ENCODE peak calls at places on chromosomes 6 and 20, in eight cellular contexts. One of them, this sample, is unnamed.

GRCh38 chr20:63268256-63268655 is 4.4 kb upstream of the ARFGAP1 start:
- DNase-seq in HEK293T: no peak
- DNase-seq in effector memory CD4-positive, alpha-beta T cell: no peak
- DNase-seq in posterior cingulate gyrus: no peak
- DNase-seq in stimulated activated CD4-positive, alpha-beta T cell treated with anti-CD3 and anti-CD28 coated beads, Interleukin-12 subunit alpha, Interleukin-12 subunit beta, amount 100 ng/mL, for 48 hours: no peak
- DNase-seq in stimulated activated CD8-positive, alpha-beta memory T cell treated with anti-CD3 and anti-CD28 coated beads, Interleukin-4, amount 100 ng/mL, for 4 hours: no peak
- DNase-seq in D341Med: peak; percentile 81
- DNase-seq in HFFc6: no peak
- DNase-seq in this sample: no peak

GRCh38 chr20:1423206-1423605 is 30.4 kb upstream of the FKBP1A start:
- DNase-seq in HEK293T: no peak
- DNase-seq in effector memory CD4-positive, alpha-beta T cell: no peak
- DNase-seq in posterior cingulate gyrus: no peak
- DNase-seq in stimulated activated CD4-positive, alpha-beta T cell treated with anti-CD3 and anti-CD28 coated beads, Interleukin-12 subunit alpha, Interleukin-12 subunit beta, amount 100 ng/mL, for 48 hours: no peak
- DNase-seq in stimulated activated CD8-positive, alpha-beta memory T cell treated with anti-CD3 and anti-CD28 coated beads, Interleukin-4, amount 100 ng/mL, for 4 hours: no peak
- DNase-seq in D341Med: no peak
- DNase-seq in HFFc6: no peak
- DNase-seq in this sample: no peak

GRCh38 chr6:127893541-127893940 is 7.3 kb downstream of the THEMIS start:
- DNase-seq in HEK293T: no peak
- DNase-seq in effector memory CD4-positive, alpha-beta T cell: no peak
- DNase-seq in posterior cingulate gyrus: no peak
- DNase-seq in stimulated activated CD4-positive, alpha-beta T cell treated with anti-CD3 and anti-CD28 coated beads, Interleukin-12 subunit alpha, Interleukin-12 subunit beta, amount 100 ng/mL, for 48 hours: no peak
- DNase-seq in stimulated activated CD8-positive, alpha-beta memory T cell treated with anti-CD3 and anti-CD28 coated beads, Interleukin-4, amount 100 ng/mL, for 4 hours: no peak
- DNase-seq in D341Med: no peak
- DNase-seq in HFFc6: no peak
- DNase-seq in this sample: no peak

GRCh38 chr6:7431594-7432390 is 42.2 kb downstream of the RIOK1 start:
- DNase-seq in HEK293T: no peak
- DNase-seq in effector memory CD4-positive, alpha-beta T cell: no peak
- DNase-seq in posterior cingulate gyrus: no peak
- DNase-seq in stimulated activated CD4-positive, alpha-beta T cell treated with anti-CD3 and anti-CD28 coated beads, Interleukin-12 subunit alpha, Interleukin-12 subunit beta, amount 100 ng/mL, for 48 hours: no peak
- DNase-seq in stimulated activated CD8-positive, alpha-beta memory T cell treated with anti-CD3 and anti-CD28 coated beads, Interleukin-4, amount 100 ng/mL, for 4 hours: no peak
- DNase-seq in D341Med: no peak
- DNase-seq in HFFc6: no peak
- DNase-seq in this sample: no peak

GRCh38 chr20:58990651-58991445 is 9.8 kb downstream of the NELFCD start:
- DNase-seq in HEK293T: no peak
- DNase-seq in effector memory CD4-positive, alpha-beta T cell: no peak
- DNase-seq in posterior cingulate gyrus: no peak
- DNase-seq in stimulated activated CD4-positive, alpha-beta T cell treated with anti-CD3 and anti-CD28 coated beads, Interleukin-12 subunit alpha, Interleukin-12 subunit beta, amount 100 ng/mL, for 48 hours: no peak
- DNase-seq in stimulated activated CD8-positive, alpha-beta memory T cell treated with anti-CD3 and anti-CD28 coated beads, Interleukin-4, amount 100 ng/mL, for 4 hours: no peak
- DNase-seq in D341Med: no peak
- DNase-seq in HFFc6: no peak
- DNase-seq in this sample: no peak

GRCh38 chr6:52560462-52560861 is 16.4 kb downstream of the TRAM2 start:
- DNase-seq in HEK293T: no peak
- DNase-seq in effector memory CD4-positive, alpha-beta T cell: no peak
- DNase-seq in posterior cingulate gyrus: no peak
- DNase-seq in stimulated activated CD4-positive, alpha-beta T cell treated with anti-CD3 and anti-CD28 coated beads, Interleukin-12 subunit alpha, Interleukin-12 subunit beta, amount 100 ng/mL, for 48 hours: no peak
- DNase-seq in stimulated activated CD8-positive, alpha-beta memory T cell treated with anti-CD3 and anti-CD28 coated beads, Interleukin-4, amount 100 ng/mL, for 4 hours: no peak
- DNase-seq in D341Med: no peak
- DNase-seq in HFFc6: no peak
- DNase-seq in this sample: no peak

GRCh38 chr6:96990462-96990861 is 65.9 kb downstream of the KLHL32 start:
- DNase-seq in HEK293T: no peak
- DNase-seq in effector memory CD4-positive, alpha-beta T cell: no peak
- DNase-seq in posterior cingulate gyrus: peak; percentile 62
- DNase-seq in stimulated activated CD4-positive, alpha-beta T cell treated with anti-CD3 and anti-CD28 coated beads, Interleukin-12 subunit alpha, Interleukin-12 subunit beta, amount 100 ng/mL, for 48 hours: no peak
- DNase-seq in stimulated activated CD8-positive, alpha-beta memory T cell treated with anti-CD3 and anti-CD28 coated beads, Interleukin-4, amount 100 ng/mL, for 4 hours: no peak
- DNase-seq in D341Med: no peak
- DNase-seq in HFFc6: no peak
- DNase-seq in this sample: no peak

GRCh38 chr6:136666041-136666440 is 115.8 kb upstream of the MAP7 start:
- DNase-seq in HEK293T: no peak
- DNase-seq in effector memory CD4-positive, alpha-beta T cell: no peak
- DNase-seq in posterior cingulate gyrus: no peak
- DNase-seq in stimulated activated CD4-positive, alpha-beta T cell treated with anti-CD3 and anti-CD28 coated beads, Interleukin-12 subunit alpha, Interleukin-12 subunit beta, amount 100 ng/mL, for 48 hours: no peak
- DNase-seq in stimulated activated CD8-positive, alpha-beta memory T cell treated with anti-CD3 and anti-CD28 coated beads, Interleukin-4, amount 100 ng/mL, for 4 hours: no peak
- DNase-seq in D341Med: no peak
- DNase-seq in HFFc6: no peak
- DNase-seq in this sample: no peak

GRCh38 chr20:17771206-17772004 is 71.6 kb downstream of the BANF2 start:
- DNase-seq in HEK293T: no peak
- DNase-seq in effector memory CD4-positive, alpha-beta T cell: no peak
- DNase-seq in posterior cingulate gyrus: no peak
- DNase-seq in stimulated activated CD4-positive, alpha-beta T cell treated with anti-CD3 and anti-CD28 coated beads, Interleukin-12 subunit alpha, Interleukin-12 subunit beta, amount 100 ng/mL, for 48 hours: no peak
- DNase-seq in stimulated activated CD8-positive, alpha-beta memory T cell treated with anti-CD3 and anti-CD28 coated beads, Interleukin-4, amount 100 ng/mL, for 4 hours: no peak
- DNase-seq in D341Med: no peak
- DNase-seq in HFFc6: peak; percentile 6
- DNase-seq in this sample: no peak

GRCh38 chr6:17505767-17506280 is 94.3 kb upstream of the FAM8A1 start:
- DNase-seq in HEK293T: no peak
- DNase-seq in effector memory CD4-positive, alpha-beta T cell: no peak
- DNase-seq in posterior cingulate gyrus: no peak
- DNase-seq in stimulated activated CD4-positive, alpha-beta T cell treated with anti-CD3 and anti-CD28 coated beads, Interleukin-12 subunit alpha, Interleukin-12 subunit beta, amount 100 ng/mL, for 48 hours: no peak
- DNase-seq in stimulated activated CD8-positive, alpha-beta memory T cell treated with anti-CD3 and anti-CD28 coated beads, Interleukin-4, amount 100 ng/mL, for 4 hours: no peak
- DNase-seq in D341Med: no peak
- DNase-seq in HFFc6: peak; percentile 62
- DNase-seq in this sample: peak; percentile 10

GRCh38 chr6:158669145-158670035 is 19.5 kb downstream of the SYTL3 start:
- DNase-seq in HEK293T: no peak
- DNase-seq in effector memory CD4-positive, alpha-beta T cell: no peak
- DNase-seq in posterior cingulate gyrus: no peak
- DNase-seq in stimulated activated CD4-positive, alpha-beta T cell treated with anti-CD3 and anti-CD28 coated beads, Interleukin-12 subunit alpha, Interleukin-12 subunit beta, amount 100 ng/mL, for 48 hours: no peak
- DNase-seq in stimulated activated CD8-positive, alpha-beta memory T cell treated with anti-CD3 and anti-CD28 coated beads, Interleukin-4, amount 100 ng/mL, for 4 hours: no peak
- DNase-seq in D341Med: no peak
- DNase-seq in HFFc6: no peak
- DNase-seq in this sample: no peak

GRCh38 chr6:24105146-24105545 is 20.9 kb upstream of the NRSN1 start:
- DNase-seq in HEK293T: no peak
- DNase-seq in effector memory CD4-positive, alpha-beta T cell: no peak
- DNase-seq in posterior cingulate gyrus: no peak
- DNase-seq in stimulated activated CD4-positive, alpha-beta T cell treated with anti-CD3 and anti-CD28 coated beads, Interleukin-12 subunit alpha, Interleukin-12 subunit beta, amount 100 ng/mL, for 48 hours: no peak
- DNase-seq in stimulated activated CD8-positive, alpha-beta memory T cell treated with anti-CD3 and anti-CD28 coated beads, Interleukin-4, amount 100 ng/mL, for 4 hours: no peak
- DNase-seq in D341Med: no peak
- DNase-seq in HFFc6: no peak
- DNase-seq in this sample: no peak

GRCh38 chr6:23180504-23181293 is 611.3 kb downstream of the HDGFL1 start:
- DNase-seq in HEK293T: peak; percentile 14
- DNase-seq in effector memory CD4-positive, alpha-beta T cell: no peak
- DNase-seq in posterior cingulate gyrus: peak; percentile 71
- DNase-seq in stimulated activated CD4-positive, alpha-beta T cell treated with anti-CD3 and anti-CD28 coated beads, Interleukin-12 subunit alpha, Interleukin-12 subunit beta, amount 100 ng/mL, for 48 hours: no peak
- DNase-seq in stimulated activated CD8-positive, alpha-beta memory T cell treated with anti-CD3 and anti-CD28 coated beads, Interleukin-4, amount 100 ng/mL, for 4 hours: no peak
- DNase-seq in D341Med: peak; percentile 86
- DNase-seq in HFFc6: peak; percentile 21
- DNase-seq in this sample: peak; percentile 13

GRCh38 chr6:1029196-1029595 is 282.7 kb upstream of the FOXQ1 start:
- DNase-seq in HEK293T: no peak
- DNase-seq in effector memory CD4-positive, alpha-beta T cell: no peak
- DNase-seq in posterior cingulate gyrus: no peak
- DNase-seq in stimulated activated CD4-positive, alpha-beta T cell treated with anti-CD3 and anti-CD28 coated beads, Interleukin-12 subunit alpha, Interleukin-12 subunit beta, amount 100 ng/mL, for 48 hours: no peak
- DNase-seq in stimulated activated CD8-positive, alpha-beta memory T cell treated with anti-CD3 and anti-CD28 coated beads, Interleukin-4, amount 100 ng/mL, for 4 hours: no peak
- DNase-seq in D341Med: peak; percentile 67
- DNase-seq in HFFc6: peak; percentile 21
- DNase-seq in this sample: no peak

GRCh38 chr6:158142789-158143188 is 25.3 kb downstream of the SERAC1 start:
- DNase-seq in HEK293T: no peak
- DNase-seq in effector memory CD4-positive, alpha-beta T cell: no peak
- DNase-seq in posterior cingulate gyrus: no peak
- DNase-seq in stimulated activated CD4-positive, alpha-beta T cell treated with anti-CD3 and anti-CD28 coated beads, Interleukin-12 subunit alpha, Interleukin-12 subunit beta, amount 100 ng/mL, for 48 hours: no peak
- DNase-seq in stimulated activated CD8-positive, alpha-beta memory T cell treated with anti-CD3 and anti-CD28 coated beads, Interleukin-4, amount 100 ng/mL, for 4 hours: no peak
- DNase-seq in D341Med: no peak
- DNase-seq in HFFc6: peak; percentile 81
- DNase-seq in this sample: peak; percentile 89

GRCh38 chr6:83231146-83231545 is 38.0 kb downstream of the RWDD2A start:
- DNase-seq in HEK293T: no peak
- DNase-seq in effector memory CD4-positive, alpha-beta T cell: no peak
- DNase-seq in posterior cingulate gyrus: no peak
- DNase-seq in stimulated activated CD4-positive, alpha-beta T cell treated with anti-CD3 and anti-CD28 coated beads, Interleukin-12 subunit alpha, Interleukin-12 subunit beta, amount 100 ng/mL, for 48 hours: no peak
- DNase-seq in stimulated activated CD8-positive, alpha-beta memory T cell treated with anti-CD3 and anti-CD28 coated beads, Interleukin-4, amount 100 ng/mL, for 4 hours: no peak
- DNase-seq in D341Med: no peak
- DNase-seq in HFFc6: peak; percentile 80
- DNase-seq in this sample: no peak

GRCh38 chr6:55696501-55696900 is 117.5 kb upstream of the HMGCLL1 start:
- DNase-seq in HEK293T: no peak
- DNase-seq in effector memory CD4-positive, alpha-beta T cell: no peak
- DNase-seq in posterior cingulate gyrus: no peak
- DNase-seq in stimulated activated CD4-positive, alpha-beta T cell treated with anti-CD3 and anti-CD28 coated beads, Interleukin-12 subunit alpha, Interleukin-12 subunit beta, amount 100 ng/mL, for 48 hours: no peak
- DNase-seq in stimulated activated CD8-positive, alpha-beta memory T cell treated with anti-CD3 and anti-CD28 coated beads, Interleukin-4, amount 100 ng/mL, for 4 hours: no peak
- DNase-seq in D341Med: no peak
- DNase-seq in HFFc6: no peak
- DNase-seq in this sample: no peak

GRCh38 chr6:103893082-103893481 is 966.6 kb downstream of the HACE1 start:
- DNase-seq in HEK293T: no peak
- DNase-seq in effector memory CD4-positive, alpha-beta T cell: no peak
- DNase-seq in posterior cingulate gyrus: no peak
- DNase-seq in stimulated activated CD4-positive, alpha-beta T cell treated with anti-CD3 and anti-CD28 coated beads, Interleukin-12 subunit alpha, Interleukin-12 subunit beta, amount 100 ng/mL, for 48 hours: no peak
- DNase-seq in stimulated activated CD8-positive, alpha-beta memory T cell treated with anti-CD3 and anti-CD28 coated beads, Interleukin-4, amount 100 ng/mL, for 4 hours: no peak
- DNase-seq in D341Med: no peak
- DNase-seq in HFFc6: no peak
- DNase-seq in this sample: peak; percentile 3

GRCh38 chr6:142803027-142803426 is 141.9 kb downstream of the HIVEP2 start:
- DNase-seq in HEK293T: no peak
- DNase-seq in effector memory CD4-positive, alpha-beta T cell: no peak
- DNase-seq in posterior cingulate gyrus: no peak
- DNase-seq in stimulated activated CD4-positive, alpha-beta T cell treated with anti-CD3 and anti-CD28 coated beads, Interleukin-12 subunit alpha, Interleukin-12 subunit beta, amount 100 ng/mL, for 48 hours: no peak
- DNase-seq in stimulated activated CD8-positive, alpha-beta memory T cell treated with anti-CD3 and anti-CD28 coated beads, Interleukin-4, amount 100 ng/mL, for 4 hours: no peak
- DNase-seq in D341Med: no peak
- DNase-seq in HFFc6: no peak
- DNase-seq in this sample: no peak

GRCh38 chr20:25389381-25389857 is 1.2 kb downstream of the ABHD12 start:
- DNase-seq in HEK293T: peak; percentile 15
- DNase-seq in effector memory CD4-positive, alpha-beta T cell: no peak
- DNase-seq in posterior cingulate gyrus: no peak
- DNase-seq in stimulated activated CD4-positive, alpha-beta T cell treated with anti-CD3 and anti-CD28 coated beads, Interleukin-12 subunit alpha, Interleukin-12 subunit beta, amount 100 ng/mL, for 48 hours: no peak
- DNase-seq in stimulated activated CD8-positive, alpha-beta memory T cell treated with anti-CD3 and anti-CD28 coated beads, Interleukin-4, amount 100 ng/mL, for 4 hours: no peak
- DNase-seq in D341Med: no peak
- DNase-seq in HFFc6: peak; percentile 40
- DNase-seq in this sample: peak; percentile 38

GRCh38 chr20:59939052-59939878 is 840 bp downstream of the PPP1R3D start:
- DNase-seq in HEK293T: no peak
- DNase-seq in effector memory CD4-positive, alpha-beta T cell: no peak
- DNase-seq in posterior cingulate gyrus: no peak
- DNase-seq in stimulated activated CD4-positive, alpha-beta T cell treated with anti-CD3 and anti-CD28 coated beads, Interleukin-12 subunit alpha, Interleukin-12 subunit beta, amount 100 ng/mL, for 48 hours: no peak
- DNase-seq in stimulated activated CD8-positive, alpha-beta memory T cell treated with anti-CD3 and anti-CD28 coated beads, Interleukin-4, amount 100 ng/mL, for 4 hours: no peak
- DNase-seq in D341Med: no peak
- DNase-seq in HFFc6: no peak
- DNase-seq in this sample: no peak

GRCh38 chr6:27161115-27161514 is 86.4 kb upstream of the PRSS16 start:
- DNase-seq in HEK293T: no peak
- DNase-seq in effector memory CD4-positive, alpha-beta T cell: no peak
- DNase-seq in posterior cingulate gyrus: no peak
- DNase-seq in stimulated activated CD4-positive, alpha-beta T cell treated with anti-CD3 and anti-CD28 coated beads, Interleukin-12 subunit alpha, Interleukin-12 subunit beta, amount 100 ng/mL, for 48 hours: no peak
- DNase-seq in stimulated activated CD8-positive, alpha-beta memory T cell treated with anti-CD3 and anti-CD28 coated beads, Interleukin-4, amount 100 ng/mL, for 4 hours: no peak
- DNase-seq in D341Med: no peak
- DNase-seq in HFFc6: no peak
- DNase-seq in this sample: no peak

GRCh38 chr20:33659341-33660034 is 2.6 kb upstream of the C20orf144 start:
- DNase-seq in HEK293T: no peak
- DNase-seq in effector memory CD4-positive, alpha-beta T cell: no peak
- DNase-seq in posterior cingulate gyrus: no peak
- DNase-seq in stimulated activated CD4-positive, alpha-beta T cell treated with anti-CD3 and anti-CD28 coated beads, Interleukin-12 subunit alpha, Interleukin-12 subunit beta, amount 100 ng/mL, for 48 hours: no peak
- DNase-seq in stimulated activated CD8-positive, alpha-beta memory T cell treated with anti-CD3 and anti-CD28 coated beads, Interleukin-4, amount 100 ng/mL, for 4 hours: no peak
- DNase-seq in D341Med: no peak
- DNase-seq in HFFc6: no peak
- DNase-seq in this sample: no peak

GRCh38 chr20:43389231-43389630 is 68.5 kb upstream of the SRSF6 start:
- DNase-seq in HEK293T: no peak
- DNase-seq in effector memory CD4-positive, alpha-beta T cell: no peak
- DNase-seq in posterior cingulate gyrus: no peak
- DNase-seq in stimulated activated CD4-positive, alpha-beta T cell treated with anti-CD3 and anti-CD28 coated beads, Interleukin-12 subunit alpha, Interleukin-12 subunit beta, amount 100 ng/mL, for 48 hours: no peak
- DNase-seq in stimulated activated CD8-positive, alpha-beta memory T cell treated with anti-CD3 and anti-CD28 coated beads, Interleukin-4, amount 100 ng/mL, for 4 hours: no peak
- DNase-seq in D341Med: no peak
- DNase-seq in HFFc6: no peak
- DNase-seq in this sample: no peak

GRCh38 chr6:156699017-156699421 is 78.2 kb upstream of the ARID1B start:
- DNase-seq in HEK293T: no peak
- DNase-seq in effector memory CD4-positive, alpha-beta T cell: no peak
- DNase-seq in posterior cingulate gyrus: no peak
- DNase-seq in stimulated activated CD4-positive, alpha-beta T cell treated with anti-CD3 and anti-CD28 coated beads, Interleukin-12 subunit alpha, Interleukin-12 subunit beta, amount 100 ng/mL, for 48 hours: peak; percentile 14
- DNase-seq in stimulated activated CD8-positive, alpha-beta memory T cell treated with anti-CD3 and anti-CD28 coated beads, Interleukin-4, amount 100 ng/mL, for 4 hours: no peak
- DNase-seq in D341Med: no peak
- DNase-seq in HFFc6: peak; percentile 72
- DNase-seq in this sample: peak; percentile 89

GRCh38 chr20:584375-585301 is 25.5 kb downstream of the TCF15 start:
- DNase-seq in HEK293T: no peak
- DNase-seq in effector memory CD4-positive, alpha-beta T cell: no peak
- DNase-seq in posterior cingulate gyrus: no peak
- DNase-seq in stimulated activated CD4-positive, alpha-beta T cell treated with anti-CD3 and anti-CD28 coated beads, Interleukin-12 subunit alpha, Interleukin-12 subunit beta, amount 100 ng/mL, for 48 hours: no peak
- DNase-seq in stimulated activated CD8-positive, alpha-beta memory T cell treated with anti-CD3 and anti-CD28 coated beads, Interleukin-4, amount 100 ng/mL, for 4 hours: no peak
- DNase-seq in D341Med: no peak
- DNase-seq in HFFc6: no peak
- DNase-seq in this sample: no peak

This sample was measured in foreskin keratinocyte.